ENCODE peak calls at places on chromosomes 13 and 19, in six cellular contexts. One of them, this sample, is unnamed.

GRCh38 chr13:99987180-99988047 is 5.8 kb downstream of the ZIC2 start:
- DNase-seq in lower leg skin: no peak
- DNase-seq in thoracic aorta: no peak
- DNase-seq in NB4: no peak
- DNase-seq in AG04450: no peak
- DNase-seq in uterus: no peak
- DNase-seq in this sample: no peak

GRCh38 chr13:44826586-44827350 is 162.5 kb downstream of the NUFIP1 start:
- DNase-seq in NB4: no peak
- DNase-seq in uterus: no peak
- DNase-seq in thoracic aorta: no peak
- DNase-seq in AG04450: no peak
- DNase-seq in lower leg skin: no peak
- DNase-seq in this sample: no peak

GRCh38 chr13:40181203-40181845 is 485.1 kb downstream of the FOXO1 start:
- DNase-seq in uterus: no peak
- DNase-seq in thoracic aorta: no peak
- DNase-seq in AG04450: no peak
- DNase-seq in lower leg skin: no peak
- DNase-seq in NB4: peak
- DNase-seq in this sample: no peak

GRCh38 chr13:37695200-37695599 is 96.6 kb upstream of the POSTN start:
- DNase-seq in lower leg skin: no peak
- DNase-seq in AG04450: no peak
- DNase-seq in NB4: no peak
- DNase-seq in thoracic aorta: no peak
- DNase-seq in uterus: no peak
- DNase-seq in this sample: no peak

GRCh38 chr19:30799854-30800755 is 427.9 kb downstream of the ZNF536 start:
- DNase-seq in uterus: no peak
- DNase-seq in NB4: peak
- DNase-seq in AG04450: no peak
- DNase-seq in lower leg skin: peak
- DNase-seq in thoracic aorta: no peak
- DNase-seq in this sample: no peak

GRCh38 chr13:25215253-25215575 is 43.1 kb upstream of the AMER2 start:
- DNase-seq in thoracic aorta: no peak
- DNase-seq in NB4: no peak
- DNase-seq in AG04450: no peak
- DNase-seq in uterus: no peak
- DNase-seq in lower leg skin: no peak
- DNase-seq in this sample: no peak

GRCh38 chr19:29804493-29804892 is 7.3 kb upstream of the CCNE1 start:
- DNase-seq in lower leg skin: no peak
- DNase-seq in thoracic aorta: no peak
- DNase-seq in NB4: no peak
- DNase-seq in uterus: no peak
- DNase-seq in AG04450: no peak
- DNase-seq in this sample: no peak

GRCh38 chr19:36420961-36421748 is 2.7 kb upstream of the ZFP82 start:
- DNase-seq in uterus: peak
- DNase-seq in thoracic aorta: no peak
- DNase-seq in lower leg skin: no peak
- DNase-seq in NB4: no peak
- DNase-seq in AG04450: no peak
- DNase-seq in this sample: peak

GRCh38 chr13:21999666-22000065 is 328.8 kb downstream of the FGF9 start:
- DNase-seq in thoracic aorta: no peak
- DNase-seq in uterus: no peak
- DNase-seq in AG04450: no peak
- DNase-seq in lower leg skin: no peak
- DNase-seq in NB4: no peak
- DNase-seq in this sample: no peak

GRCh38 chr13:26787961-26788360 is 27.4 kb upstream of the GPR12 start:
- DNase-seq in AG04450: no peak
- DNase-seq in lower leg skin: no peak
- DNase-seq in NB4: no peak
- DNase-seq in uterus: no peak
- DNase-seq in thoracic aorta: no peak
- DNase-seq in this sample: no peak

GRCh38 chr13:49563513-49563912 is 21.8 kb downstream of the RCBTB1 start:
- DNase-seq in lower leg skin: no peak
- DNase-seq in uterus: no peak
- DNase-seq in AG04450: no peak
- DNase-seq in thoracic aorta: no peak
- DNase-seq in NB4: no peak
- DNase-seq in this sample: peak

GRCh38 chr13:75357576-75358295 is 124.2 kb downstream of the TBC1D4 start:
- DNase-seq in uterus: no peak
- DNase-seq in lower leg skin: no peak
- DNase-seq in thoracic aorta: no peak
- DNase-seq in NB4: peak
- DNase-seq in AG04450: no peak
- DNase-seq in this sample: peak

GRCh38 chr13:25232937-25233515 is 54.3 kb downstream of the MTMR6 start:
- DNase-seq in lower leg skin: no peak
- DNase-seq in AG04450: no peak
- DNase-seq in uterus: no peak
- DNase-seq in NB4: peak
- DNase-seq in thoracic aorta: no peak
- DNase-seq in this sample: no peak

GRCh38 chr13:111418101-111418500 is 97.7 kb downstream of the TEX29 start:
- DNase-seq in lower leg skin: no peak
- DNase-seq in NB4: no peak
- DNase-seq in uterus: no peak
- DNase-seq in thoracic aorta: no peak
- DNase-seq in AG04450: no peak
- DNase-seq in this sample: no peak

GRCh38 chr19:51467864-51468544 is 9.8 kb upstream of the SIGLEC8 start:
- DNase-seq in uterus: no peak
- DNase-seq in NB4: peak
- DNase-seq in thoracic aorta: no peak
- DNase-seq in lower leg skin: no peak
- DNase-seq in AG04450: no peak
- DNase-seq in this sample: no peak

GRCh38 chr19:4267901-4268815 is 10.9 kb upstream of the SHD start:
- DNase-seq in uterus: no peak
- DNase-seq in AG04450: no peak
- DNase-seq in thoracic aorta: no peak
- DNase-seq in NB4: no peak
- DNase-seq in lower leg skin: no peak
- DNase-seq in this sample: no peak

GRCh38 chr19:18278521-18279265 is 2.7 kb downstream of the JUND start:
- DNase-seq in NB4: peak
- DNase-seq in uterus: no peak
- DNase-seq in lower leg skin: no peak
- DNase-seq in thoracic aorta: no peak
- DNase-seq in AG04450: no peak
- DNase-seq in this sample: no peak
- TF ChIP-seq CTCF in NB4: peak
- TF ChIP-seq CTCF in uterus: no peak
- TF ChIP-seq CTCF in lower leg skin: no peak
- TF ChIP-seq CTCF in thoracic aorta: no peak
- TF ChIP-seq CTCF in AG04450: peak
- TF ChIP-seq CTCF in this sample: peak

DNA sequence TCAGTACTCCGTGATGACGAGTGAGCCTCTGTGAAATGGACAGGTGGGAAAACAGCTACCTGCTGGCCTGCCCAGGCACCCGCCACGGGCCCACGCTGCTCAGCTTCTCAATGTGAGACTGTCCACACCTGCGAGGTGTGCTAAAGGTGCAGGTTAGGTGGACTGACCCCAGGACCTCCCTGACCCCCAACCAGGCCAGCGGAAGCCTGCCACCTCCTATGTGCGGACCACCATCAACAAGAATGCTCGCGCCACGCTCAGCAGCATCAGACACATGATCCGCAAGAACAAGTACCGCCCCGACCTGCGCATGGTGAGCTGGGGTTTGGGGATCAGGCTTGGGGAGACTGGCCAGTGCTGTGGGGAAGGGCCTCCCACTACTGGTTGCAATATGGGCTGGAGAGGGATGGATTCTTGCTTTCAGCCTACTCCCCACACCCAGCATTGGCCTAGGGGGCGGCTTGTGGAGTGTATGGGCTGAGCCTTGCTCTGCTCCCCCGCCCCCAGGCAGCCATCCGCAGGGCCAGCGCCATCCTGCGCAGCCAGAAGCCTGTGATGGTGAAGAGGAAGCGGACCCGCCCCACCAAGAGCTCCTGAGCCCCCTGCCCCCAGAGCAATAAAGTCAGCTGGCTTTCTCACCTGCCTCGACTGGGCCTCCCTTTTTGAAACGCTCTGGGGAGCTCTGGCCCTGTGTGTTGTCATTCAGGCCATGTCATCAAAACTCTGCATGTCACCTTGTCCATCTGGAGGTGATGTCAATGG is 2.2 kb downstream of the RPL28 start:
- DNase-seq in NB4: no peak
- DNase-seq in uterus: no peak
- DNase-seq in lower leg skin: no peak
- DNase-seq in AG04450: no peak
- DNase-seq in thoracic aorta: no peak
- DNase-seq in this sample: no peak
- H3K4me3 ChIP-seq in NB4: peak
- H3K4me3 ChIP-seq in uterus: no peak
- H3K4me3 ChIP-seq in lower leg skin: no peak
- H3K4me3 ChIP-seq in AG04450: peak
- H3K4me3 ChIP-seq in thoracic aorta: peak
- H3K4me3 ChIP-seq in this sample: peak

DNA sequence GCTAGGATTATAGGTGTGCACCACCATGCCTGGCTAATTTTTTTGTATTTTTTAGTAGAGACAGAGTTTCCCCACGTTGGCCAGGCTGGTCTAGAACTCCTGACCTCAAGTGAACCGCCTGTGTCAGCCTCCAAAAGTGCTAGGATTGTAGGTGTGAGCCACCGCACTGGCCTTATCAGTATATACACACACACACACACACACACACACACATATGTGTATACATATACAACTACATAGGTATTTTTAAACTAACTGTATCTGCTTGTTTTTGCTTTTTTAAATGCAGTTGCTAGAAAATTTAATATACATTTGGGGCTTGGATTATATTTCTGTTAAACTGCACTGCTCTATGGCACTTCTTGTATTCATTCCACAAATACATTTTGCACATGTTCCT is 3.1 kb downstream of the CARD8 start:
- DNase-seq in uterus: no peak
- DNase-seq in thoracic aorta: no peak
- DNase-seq in lower leg skin: no peak
- DNase-seq in AG04450: no peak
- DNase-seq in NB4: no peak
- DNase-seq in this sample: no peak
- TF ChIP-seq CTCF in uterus: no peak
- TF ChIP-seq CTCF in thoracic aorta: no peak
- TF ChIP-seq CTCF in lower leg skin: no peak
- TF ChIP-seq CTCF in AG04450: no peak
- TF ChIP-seq CTCF in NB4: no peak
- TF ChIP-seq CTCF in this sample: no peak

GRCh38 chr19:53237114-53237777 is 17.4 kb downstream of the ZNF677 start:
- DNase-seq in uterus: no peak
- DNase-seq in NB4: no peak
- DNase-seq in AG04450: no peak
- DNase-seq in thoracic aorta: no peak
- DNase-seq in lower leg skin: no peak
- DNase-seq in this sample: no peak
- H3K4me3 ChIP-seq in uterus: no peak
- H3K4me3 ChIP-seq in NB4: no peak
- H3K4me3 ChIP-seq in AG04450: no peak
- H3K4me3 ChIP-seq in thoracic aorta: peak
- H3K4me3 ChIP-seq in lower leg skin: no peak
- H3K4me3 ChIP-seq in this sample: no peak

GRCh38 chr13:67619987-67620386 is 389.9 kb upstream of the PCDH9 start:
- DNase-seq in lower leg skin: no peak
- DNase-seq in AG04450: peak
- DNase-seq in thoracic aorta: no peak
- DNase-seq in NB4: no peak
- DNase-seq in uterus: no peak
- DNase-seq in this sample: no peak
- TF ChIP-seq CTCF in lower leg skin: no peak
- TF ChIP-seq CTCF in AG04450: no peak
- TF ChIP-seq CTCF in thoracic aorta: no peak
- TF ChIP-seq CTCF in NB4: no peak
- TF ChIP-seq CTCF in uterus: no peak
- TF ChIP-seq CTCF in this sample: no peak

DNA sequence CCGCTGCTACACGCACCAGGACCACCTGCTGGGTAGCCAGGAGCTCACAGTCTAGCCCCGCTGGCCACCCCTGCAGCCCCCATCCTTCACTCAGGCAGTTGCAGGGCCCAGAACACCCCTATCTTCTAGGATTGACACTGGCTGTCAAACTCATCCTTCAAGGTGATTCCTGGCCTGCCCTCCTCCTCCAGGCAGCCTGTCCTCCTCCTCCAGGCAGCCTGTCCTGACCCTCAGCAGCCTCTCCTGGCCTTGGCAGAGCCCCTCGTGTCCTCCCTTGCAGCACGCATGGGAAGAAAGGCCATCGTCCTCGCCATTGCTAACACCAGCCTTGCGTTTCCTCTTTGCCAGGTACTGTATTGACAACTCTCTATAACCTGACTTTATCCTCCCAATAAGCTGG is 3.8 kb upstream of the EPS8L1 start:
- DNase-seq in NB4: no peak
- DNase-seq in AG04450: no peak
- DNase-seq in uterus: no peak
- DNase-seq in thoracic aorta: no peak
- DNase-seq in lower leg skin: no peak
- DNase-seq in this sample: no peak
- H3K4me3 ChIP-seq in NB4: no peak
- H3K4me3 ChIP-seq in AG04450: no peak
- H3K4me3 ChIP-seq in uterus: no peak
- H3K4me3 ChIP-seq in thoracic aorta: no peak
- H3K4me3 ChIP-seq in lower leg skin: no peak
- H3K4me3 ChIP-seq in this sample: no peak

DNA sequence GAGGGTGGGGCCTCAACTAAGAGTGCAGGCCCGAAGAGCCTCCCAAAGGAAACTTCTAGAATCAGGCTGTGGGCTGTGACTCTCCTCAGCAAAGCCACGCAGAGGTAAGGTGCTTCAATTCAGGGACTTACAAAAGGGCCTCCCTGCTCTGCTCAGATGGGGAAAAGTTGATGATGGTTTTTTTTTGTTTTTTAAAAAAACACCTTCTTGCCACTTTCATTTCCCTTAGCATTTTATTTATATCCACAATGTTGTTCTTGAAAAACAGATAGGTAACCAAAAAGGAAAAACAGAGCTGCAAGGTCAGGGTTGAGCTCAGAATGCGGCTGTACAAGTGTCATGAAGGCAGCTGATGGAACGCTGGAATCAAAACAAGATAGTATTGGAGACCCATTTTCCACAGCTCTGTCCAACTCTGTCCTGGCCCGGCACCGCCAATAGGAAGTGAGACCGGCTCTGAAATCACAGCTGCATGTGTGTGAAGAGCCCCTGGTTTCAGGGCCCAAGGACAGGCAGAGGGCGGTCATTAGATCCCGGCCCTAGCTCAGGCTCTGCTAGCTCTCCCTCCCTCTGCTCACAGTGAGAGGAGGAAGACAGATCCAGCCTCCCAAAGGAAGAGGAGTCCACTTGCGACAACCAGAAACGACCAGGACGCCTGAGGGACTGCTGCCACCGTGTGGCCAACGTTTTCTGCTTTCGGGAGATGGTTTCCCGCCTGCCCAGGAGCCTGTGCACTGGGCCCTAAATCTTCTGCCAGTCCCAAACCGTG is 58.3 kb downstream of the KLF2 start:
- DNase-seq in NB4: peak
- DNase-seq in lower leg skin: peak
- DNase-seq in uterus: peak
- DNase-seq in thoracic aorta: peak
- DNase-seq in AG04450: peak
- DNase-seq in this sample: no peak
- TF ChIP-seq CTCF in NB4: peak
- TF ChIP-seq CTCF in lower leg skin: no peak
- TF ChIP-seq CTCF in uterus: peak
- TF ChIP-seq CTCF in thoracic aorta: peak
- TF ChIP-seq CTCF in AG04450: peak
- TF ChIP-seq CTCF in this sample: peak